ENCODE peak calls at places on chromosomes 11 and 22, in eight cellular contexts. N is right lobe of liver; F is PC-9; Z is CD8-positive, alpha-beta memory T cell; X is cardiac muscle cell; K is effector memory CD4-positive, alpha-beta T cell; P is spleen; U is GM23338. S is an unnamed sample.

GRCh38 chr11:60570970-60571369 is 55.8 kb downstream of the MS4A13 start:
- DNase-seq in F (no peak), Z (no peak), N (no peak), X (no peak), K (no peak), P (no peak), U (no peak), S (no peak)

GRCh38 chr11:121687961-121688566 is 235.3 kb upstream of the SORL1-AS1 start:
- DNase-seq in U (peak; percentile 58), F (no peak), X (peak; percentile 70), N (no peak), K (no peak), Z (no peak), P (no peak), S (no peak)

GRCh38 chr22:41256254-41256897 is 15.6 kb upstream of the CHADL start:
- DNase-seq in X (peak; percentile 31), U (no peak), Z (no peak), P (no peak), F (peak; percentile 45), N (no peak), K (no peak), S (peak; percentile 69)

GRCh38 chr11:130674686-130675085 is 226.2 kb downstream of the ADAMTS15 start:
- DNase-seq in N (no peak), U (no peak), Z (no peak), P (no peak), F (no peak), K (no peak), X (peak; percentile 37), S (peak; percentile 28)

GRCh38 chr11:61621917-61622585 is 41.2 kb upstream of the SYT7 start:
- DNase-seq in P (no peak), Z (no peak), N (no peak), F (no peak), U (peak; percentile 40), K (no peak), X (no peak), S (peak; percentile 43)

GRCh38 chr11:124096364-124096763 is 18.9 kb upstream of the VWA5A start:
- DNase-seq in F (no peak), Z (no peak), U (no peak), X (no peak), K (no peak), P (no peak), N (no peak), S (no peak)

GRCh38 chr11:117833401-117833891 is 8.9 kb upstream of the FXYD2 start:
- DNase-seq in F (peak; percentile 84), N (peak; percentile 88), X (no peak), Z (no peak), P (peak; percentile 69), U (no peak), K (no peak), S (no peak)

GRCh38 chr11:66555416-66555815 is 8.7 kb downstream of the ACTN3 start:
- DNase-seq in F (no peak), K (no peak), N (no peak), P (no peak), Z (no peak), X (no peak), U (no peak), S (no peak)

GRCh38 chr22:23066200-23067022 is 3.9 kb upstream of the GNAZ start:
- DNase-seq in X (no peak), K (no peak), P (peak; percentile 41), U (no peak), N (no peak), F (no peak), Z (no peak), S (peak; percentile 39)

GRCh38 chr11:29293825-29294224 is 723.0 kb downstream of the KCNA4 start:
- DNase-seq in K (no peak), F (no peak), X (peak; percentile 61), N (no peak), U (no peak), P (no peak), Z (no peak), S (peak; percentile 65)

GRCh38 chr22:30250713-30251267 is 4.2 kb upstream of the LIF start:
- DNase-seq in Z (no peak), P (no peak), X (no peak), F (peak; percentile 91), N (no peak), U (no peak), K (no peak), S (peak; percentile 89)

GRCh38 chr22:36816635-36817428 is at the start of gene PVALB:
- DNase-seq in P (no peak), U (peak; percentile 62), X (peak; percentile 65), Z (no peak), F (peak; percentile 54), N (no peak), K (no peak), S (no peak)

GRCh38 chr22:50522208-50522805 is 3.1 kb downstream of the SCO2 start:
- DNase-seq in P (no peak), K (no peak), F (no peak), Z (no peak), X (no peak), N (no peak), U (no peak), S (no peak)

GRCh38 chr11:40337118-40337517 is 1122.3 kb downstream of the LRRC4C start:
- DNase-seq in N (no peak), F (no peak), P (no peak), U (no peak), Z (no peak), X (peak; percentile 1), K (no peak), S (no peak)

GRCh38 chr11:124670732-124671131 is 2.8 kb downstream of the SIAE start:
- DNase-seq in K (no peak), P (no peak), Z (peak; percentile 76), F (no peak), N (no peak), U (peak; percentile 20), X (peak; percentile 62), S (no peak)

GRCh38 chr11:2442554-2442953 is 1.8 kb downstream of the TRPM5 start:
- DNase-seq in P (no peak), X (no peak), N (no peak), F (no peak), K (no peak), Z (peak; percentile 67), U (no peak), S (no peak)

GRCh38 chr22:19086944-19087343 is 35.3 kb downstream of the DGCR2 start:
- DNase-seq in K (no peak), P (no peak), N (no peak), U (no peak), Z (no peak), X (peak; percentile 44), F (no peak), S (peak; percentile 26)

GRCh38 chr22:39283312-39284141 is 35.9 kb downstream of the RPL3 start:
- DNase-seq in N (peak; percentile 74), P (peak; percentile 88), F (peak; percentile 100), K (no peak), X (peak; percentile 69), Z (no peak), U (no peak), S (peak; percentile 61)

GRCh38 chr11:119476038-119476437 is 53.1 kb upstream of the THY1 start:
- DNase-seq in U (no peak), K (no peak), P (no peak), X (no peak), N (no peak), F (no peak), Z (no peak), S (no peak)

GRCh38 chr22:44309137-44309536 is 3.6 kb downstream of the SHISAL1 start:
- DNase-seq in Z (no peak), X (peak; percentile 93), N (no peak), K (no peak), U (no peak), P (no peak), F (peak; percentile 64), S (peak; percentile 91)
- H3K27ac ChIP-seq in Z (no peak overlapping the region), X (no peak overlapping the region), N (no peak overlapping the region), K (no peak overlapping the region), U (no peak overlapping the region), P (no peak overlapping the region), F (no peak overlapping the region), S (peak overlapping the region; percentile 66)

GRCh38 chr11:71188886-71189767 is 63.2 kb downstream of the SHANK2 start:
- DNase-seq in Z (no peak), X (no peak), K (no peak), F (no peak), N (no peak), P (no peak), U (no peak), S (no peak)
- H3K4me1 ChIP-seq in Z (no peaks in the 10 kb centered on the region), X (no peaks in the 10 kb centered on the region), K (no peaks in the 10 kb centered on the region), F (no peaks in the 10 kb centered on the region), N (no peaks in the 10 kb centered on the region), P (no peaks in the 10 kb centered on the region), U (no peaks in the 10 kb centered on the region), S (no peaks in the 10 kb centered on the region)

GRCh38 chr22:31947296-31947695 is 3.0 kb downstream of the YWHAH start:
- DNase-seq in P (no peak), N (no peak), K (no peak), F (no peak), U (no peak), Z (peak; percentile 34), X (peak; percentile 41), S (no peak)
- H3K4me3 ChIP-seq in P (peak overlapping the region; percentile 17), N (no peak overlapping the region), K (no peak overlapping the region), F (no peak overlapping the region), U (no peak overlapping the region), Z (no peak overlapping the region), X (no peak overlapping the region), S (no peak overlapping the region)

DNA sequence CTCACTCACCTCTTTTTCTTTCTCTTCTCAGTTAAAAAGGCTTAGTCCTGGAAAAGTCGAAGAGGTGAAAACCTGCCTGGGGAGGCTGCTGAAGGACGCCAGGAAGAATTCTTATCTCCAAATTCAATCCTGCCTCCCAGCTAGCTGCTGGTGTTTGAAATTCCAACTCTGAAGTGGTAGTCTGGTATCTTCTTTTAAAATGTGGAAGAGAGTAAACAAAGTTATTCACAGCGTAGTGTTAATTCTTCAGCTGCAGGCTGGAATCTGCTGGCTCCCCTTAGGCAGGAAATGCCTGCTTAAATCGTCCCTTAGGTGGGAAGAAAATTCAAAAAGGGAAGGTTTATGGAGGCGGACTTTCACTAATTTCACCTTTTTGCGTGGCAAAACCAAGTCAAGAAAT is 439.0 kb upstream of the CCDC90B start:
- DNase-seq in K (no peak), P (no peak), Z (no peak), X (no peak), N (no peak), F (no peak), U (peak; percentile 71), S (no peak)
- H3K27ac ChIP-seq in K (no peak overlapping the region), P (no peak overlapping the region), Z (no peak overlapping the region), X (peak overlapping the region; percentile 8), N (no peak overlapping the region), F (no peak overlapping the region), U (peak overlapping the region; percentile 98), S (no peak overlapping the region)

DNA sequence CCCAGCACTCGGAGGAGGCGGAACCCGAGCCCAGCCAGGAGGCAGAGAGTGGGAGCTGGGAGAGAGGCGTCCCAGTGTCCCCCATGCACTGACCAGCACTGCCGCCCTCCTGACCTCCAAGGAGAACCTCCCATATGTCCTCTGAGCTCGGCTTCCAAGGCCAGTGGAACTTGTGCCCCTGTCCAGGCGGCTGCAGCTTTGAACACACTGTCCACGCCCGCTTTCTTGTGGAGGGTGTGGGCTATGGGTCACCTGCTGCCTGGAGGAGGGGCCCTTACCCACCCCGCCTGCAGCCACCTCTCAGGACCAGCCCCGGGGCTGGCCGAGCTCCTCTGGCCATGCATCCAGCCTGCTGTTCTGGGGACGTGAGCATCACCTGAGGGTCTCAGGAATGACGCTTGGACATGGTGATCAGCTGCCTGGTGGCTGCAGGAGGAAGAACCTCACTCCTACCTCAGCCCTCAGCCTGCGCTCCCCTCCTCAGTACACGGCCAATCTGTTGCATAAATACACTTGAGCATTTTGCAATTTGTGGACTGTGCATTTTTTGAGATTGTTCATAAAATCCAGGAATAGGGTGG is 22.2 kb upstream of the MUC5B start:
- DNase-seq in Z (no peak), P (peak; percentile 58), K (no peak), U (no peak), X (no peak), F (no peak), N (peak; percentile 50), S (no peak)
- H3K4me1 ChIP-seq in Z (no peaks in the 10 kb centered on the region), P (peaks cover 10% of the 10 kb centered on the region), K (peaks cover 3% of the 10 kb centered on the region), U (no peaks in the 10 kb centered on the region), X (no peaks in the 10 kb centered on the region), F (peaks cover 43% of the 10 kb centered on the region), N (no peaks in the 10 kb centered on the region), S (no peaks in the 10 kb centered on the region)

S was measured in SJSA1.